ENCODE peak calls at places on chromosome 10, in eight cellular contexts. E is A549, V is GM12891, K is ovary, C is AG10803, B is glutamatergic neuron, U is progenitor cell of endocrine pancreas, R is GM12865. P is an unnamed sample.

GRCh38 chr10:131186547-131187253 is 124.8 kb downstream of the TCERG1L start:
- DNase-seq in E (no peak), V (no peak), K (no peak), C (no peak), B (no peak), U (no peak), R (no peak), P (no peak)

GRCh38 chr10:86058964-86059363 is 307.6 kb downstream of the GRID1 start:
- DNase-seq in E (no peak), V (no peak), K (no peak), C (no peak), B (no peak), U (no peak), R (no peak), P (no peak)

GRCh38 chr10:58870070-58870469 is 306.4 kb upstream of the PHYHIPL start:
- DNase-seq in E (no peak), V (no peak), K (no peak), C (no peak), B (no peak), U (no peak), R (no peak), P (no peak)

GRCh38 chr10:59872892-59873463 is 33.4 kb downstream of the CCDC6 start:
- DNase-seq in E (peak), V (no peak), K (no peak), C (peak), B (no peak), U (no peak), R (peak), P (peak)

GRCh38 chr10:70685461-70685911 is 13.2 kb downstream of the ADAMTS14 start:
- DNase-seq in E (no peak), V (no peak), K (no peak), C (no peak), B (no peak), U (no peak), R (no peak), P (peak)

GRCh38 chr10:5887029-5887428 is 2.7 kb downstream of the ANKRD16 start:
- DNase-seq in E (no peak), V (no peak), K (no peak), C (peak), B (no peak), U (no peak), R (no peak), P (no peak)

GRCh38 chr10:44647877-44648542 is 263.1 kb upstream of the CXCL12 start:
- DNase-seq in E (no peak), V (no peak), K (peak), C (peak), B (no peak), U (no peak), R (no peak), P (peak)

GRCh38 chr10:96377816-96378294 is 19.1 kb upstream of the OPALIN start:
- DNase-seq in E (no peak), V (no peak), K (peak), C (peak), B (no peak), U (no peak), R (no peak), P (no peak)

GRCh38 chr10:58970160-58970915 is 206.1 kb upstream of the PHYHIPL start:
- DNase-seq in E (no peak), V (no peak), K (no peak), C (no peak), B (no peak), U (no peak), R (no peak), P (no peak)

GRCh38 chr10:121516483-121516882 is 81.8 kb downstream of the FGFR2 start:
- DNase-seq in E (no peak), V (no peak), K (no peak), C (no peak), B (no peak), U (no peak), R (peak), P (no peak)

GRCh38 chr10:35091994-35092393 is 1.9 kb upstream of the CUL2 start:
- DNase-seq in E (no peak), V (no peak), K (no peak), C (no peak), B (no peak), U (no peak), R (no peak), P (no peak)

GRCh38 chr10:96935148-96935547 is 103.0 kb downstream of the LCOR start:
- DNase-seq in E (no peak), V (no peak), K (no peak), C (no peak), B (no peak), U (no peak), R (no peak), P (no peak)

GRCh38 chr10:27620425-27621397 is 116.6 kb downstream of the RAB18 start:
- DNase-seq in E (no peak), V (no peak), K (peak), C (peak), B (no peak), U (no peak), R (no peak), P (no peak)

GRCh38 chr10:5590816-5591215 is 66.1 kb downstream of the CALML3 start:
- DNase-seq in E (no peak), V (no peak), K (no peak), C (no peak), B (no peak), U (no peak), R (no peak), P (peak)

GRCh38 chr10:44962870-44963738 is 3.5 kb downstream of the RASSF4 start:
- DNase-seq in E (no peak), V (no peak), K (no peak), C (no peak), B (peak), U (no peak), R (peak), P (peak)

GRCh38 chr10:74585231-74586087 is 240.9 kb upstream of the KAT6B start:
- DNase-seq in E (no peak), V (no peak), K (peak), C (peak), B (peak), U (no peak), R (peak), P (no peak)

GRCh38 chr10:113252650-113253560 is 299.9 kb upstream of the HABP2 start:
- DNase-seq in E (no peak), V (no peak), K (no peak), C (peak), B (no peak), U (no peak), R (no peak), P (no peak)

GRCh38 chr10:131775444-131775832 is 125.4 kb upstream of the PPP2R2D start:
- DNase-seq in E (no peak), V (no peak), K (no peak), C (no peak), B (no peak), U (no peak), R (no peak), P (no peak)

GRCh38 chr10:67107670-67108069 is 181.8 kb downstream of the LRRTM3 start:
- DNase-seq in E (no peak), V (no peak), K (no peak), C (no peak), B (no peak), U (no peak), R (no peak), P (no peak)

P was measured in cardiac muscle cell.